ENCODE peak calls at places on chromosomes 2 and 18, in eight cellular contexts. One of them, this sample, is unnamed.

GRCh38 chr2:25877431-25878360 is 591 bp downstream of the ASXL2 start:
- DNase-seq in tibial artery: peak
- DNase-seq in body of pancreas: peak
- DNase-seq in AG10803: peak
- DNase-seq in GM12865: peak
- DNase-seq in HepG2: peak
- DNase-seq in GM23338: peak
- DNase-seq in fibroblast of the aortic adventitia: peak
- DNase-seq in this sample: no peak

GRCh38 chr2:215950009-215950408 is 63.3 kb downstream of the MREG start:
- DNase-seq in tibial artery: no peak
- DNase-seq in body of pancreas: no peak
- DNase-seq in AG10803: peak
- DNase-seq in GM12865: peak
- DNase-seq in HepG2: peak
- DNase-seq in GM23338: peak
- DNase-seq in fibroblast of the aortic adventitia: peak
- DNase-seq in this sample: peak

GRCh38 chr2:28709101-28709500 is 42.5 kb upstream of the PPP1CB start:
- DNase-seq in tibial artery: peak
- DNase-seq in body of pancreas: peak
- DNase-seq in AG10803: peak
- DNase-seq in GM12865: no peak
- DNase-seq in HepG2: peak
- DNase-seq in GM23338: no peak
- DNase-seq in fibroblast of the aortic adventitia: no peak
- DNase-seq in this sample: no peak

GRCh38 chr2:158745067-158745865 is 49.9 kb upstream of the DAPL1 start:
- DNase-seq in tibial artery: no peak
- DNase-seq in body of pancreas: peak
- DNase-seq in AG10803: peak
- DNase-seq in GM12865: peak
- DNase-seq in HepG2: peak
- DNase-seq in GM23338: peak
- DNase-seq in fibroblast of the aortic adventitia: peak
- DNase-seq in this sample: peak

GRCh38 chr2:121408641-121409040 is 122.0 kb upstream of the RNU4ATAC start:
- DNase-seq in tibial artery: no peak
- DNase-seq in body of pancreas: no peak
- DNase-seq in AG10803: no peak
- DNase-seq in GM12865: no peak
- DNase-seq in HepG2: no peak
- DNase-seq in GM23338: no peak
- DNase-seq in fibroblast of the aortic adventitia: peak
- DNase-seq in this sample: no peak

GRCh38 chr2:9268310-9269081 is 61.9 kb downstream of the ASAP2 start:
- DNase-seq in tibial artery: no peak
- DNase-seq in body of pancreas: no peak
- DNase-seq in AG10803: no peak
- DNase-seq in GM12865: no peak
- DNase-seq in HepG2: no peak
- DNase-seq in GM23338: no peak
- DNase-seq in fibroblast of the aortic adventitia: no peak
- DNase-seq in this sample: no peak

GRCh38 chr2:71933467-71934319 is 214.0 kb downstream of the CYP26B1 start:
- DNase-seq in tibial artery: peak
- DNase-seq in body of pancreas: no peak
- DNase-seq in AG10803: peak
- DNase-seq in GM12865: no peak
- DNase-seq in HepG2: peak
- DNase-seq in GM23338: peak
- DNase-seq in fibroblast of the aortic adventitia: peak
- DNase-seq in this sample: no peak

GRCh38 chr2:121746071-121746578 is 9.3 kb upstream of the TSN start:
- DNase-seq in tibial artery: no peak
- DNase-seq in body of pancreas: no peak
- DNase-seq in AG10803: no peak
- DNase-seq in GM12865: no peak
- DNase-seq in HepG2: no peak
- DNase-seq in GM23338: no peak
- DNase-seq in fibroblast of the aortic adventitia: no peak
- DNase-seq in this sample: no peak

GRCh38 chr2:223970343-223971128 is 13.3 kb downstream of the MRPL44 start:
- DNase-seq in tibial artery: no peak
- DNase-seq in body of pancreas: peak
- DNase-seq in AG10803: peak
- DNase-seq in GM12865: peak
- DNase-seq in HepG2: peak
- DNase-seq in GM23338: peak
- DNase-seq in fibroblast of the aortic adventitia: peak
- DNase-seq in this sample: peak

GRCh38 chr2:181073896-181074295 is 93.5 kb downstream of the UBE2E3 start:
- DNase-seq in tibial artery: no peak
- DNase-seq in body of pancreas: no peak
- DNase-seq in AG10803: peak
- DNase-seq in GM12865: no peak
- DNase-seq in HepG2: no peak
- DNase-seq in GM23338: no peak
- DNase-seq in fibroblast of the aortic adventitia: peak
- DNase-seq in this sample: no peak

GRCh38 chr2:131493199-131494018 is 1.2 kb upstream of the MZT2A start:
- DNase-seq in tibial artery: no peak
- DNase-seq in body of pancreas: no peak
- DNase-seq in AG10803: no peak
- DNase-seq in GM12865: no peak
- DNase-seq in HepG2: peak
- DNase-seq in GM23338: peak
- DNase-seq in fibroblast of the aortic adventitia: peak
- DNase-seq in this sample: no peak

GRCh38 chr2:44778221-44778654 is 163.3 kb upstream of the SIX3 start:
- DNase-seq in tibial artery: no peak
- DNase-seq in body of pancreas: no peak
- DNase-seq in AG10803: no peak
- DNase-seq in GM12865: no peak
- DNase-seq in HepG2: no peak
- DNase-seq in GM23338: peak
- DNase-seq in fibroblast of the aortic adventitia: no peak
- DNase-seq in this sample: no peak

GRCh38 chr2:157497603-157498314 is 53.9 kb upstream of the CYTIP start:
- DNase-seq in tibial artery: no peak
- DNase-seq in body of pancreas: no peak
- DNase-seq in AG10803: peak
- DNase-seq in GM12865: peak
- DNase-seq in HepG2: peak
- DNase-seq in GM23338: peak
- DNase-seq in fibroblast of the aortic adventitia: peak
- DNase-seq in this sample: peak

GRCh38 chr2:178844690-178845089 is 37.5 kb upstream of the TTN start:
- DNase-seq in tibial artery: no peak
- DNase-seq in body of pancreas: no peak
- DNase-seq in AG10803: no peak
- DNase-seq in GM12865: no peak
- DNase-seq in HepG2: no peak
- DNase-seq in GM23338: no peak
- DNase-seq in fibroblast of the aortic adventitia: no peak
- DNase-seq in this sample: no peak

GRCh38 chr2:170713280-170714155 is 1.6 kb upstream of the SP5 start:
- DNase-seq in tibial artery: no peak
- DNase-seq in body of pancreas: peak
- DNase-seq in AG10803: no peak
- DNase-seq in GM12865: no peak
- DNase-seq in HepG2: peak
- DNase-seq in GM23338: peak
- DNase-seq in fibroblast of the aortic adventitia: no peak
- DNase-seq in this sample: no peak

GRCh38 chr18:79985172-79985571 is 3.2 kb downstream of the TXNL4A start:
- DNase-seq in tibial artery: no peak
- DNase-seq in body of pancreas: no peak
- DNase-seq in AG10803: no peak
- DNase-seq in GM12865: no peak
- DNase-seq in HepG2: peak
- DNase-seq in GM23338: no peak
- DNase-seq in fibroblast of the aortic adventitia: no peak
- DNase-seq in this sample: no peak

GRCh38 chr2:158120102-158120501 is 18.4 kb downstream of the UPP2 start:
- DNase-seq in tibial artery: no peak
- DNase-seq in body of pancreas: no peak
- DNase-seq in AG10803: no peak
- DNase-seq in GM12865: no peak
- DNase-seq in HepG2: no peak
- DNase-seq in GM23338: no peak
- DNase-seq in fibroblast of the aortic adventitia: no peak
- DNase-seq in this sample: no peak

GRCh38 chr18:8367217-8367988 is 241.8 kb upstream of the RAB12 start:
- DNase-seq in tibial artery: no peak
- DNase-seq in body of pancreas: peak
- DNase-seq in AG10803: no peak
- DNase-seq in GM12865: peak
- DNase-seq in HepG2: no peak
- DNase-seq in GM23338: peak
- DNase-seq in fibroblast of the aortic adventitia: no peak
- DNase-seq in this sample: no peak

GRCh38 chr2:33340265-33340664 is 136.2 kb upstream of the RASGRP3 start:
- DNase-seq in tibial artery: peak
- DNase-seq in body of pancreas: peak
- DNase-seq in AG10803: no peak
- DNase-seq in GM12865: no peak
- DNase-seq in HepG2: no peak
- DNase-seq in GM23338: no peak
- DNase-seq in fibroblast of the aortic adventitia: peak
- DNase-seq in this sample: no peak

DNA sequence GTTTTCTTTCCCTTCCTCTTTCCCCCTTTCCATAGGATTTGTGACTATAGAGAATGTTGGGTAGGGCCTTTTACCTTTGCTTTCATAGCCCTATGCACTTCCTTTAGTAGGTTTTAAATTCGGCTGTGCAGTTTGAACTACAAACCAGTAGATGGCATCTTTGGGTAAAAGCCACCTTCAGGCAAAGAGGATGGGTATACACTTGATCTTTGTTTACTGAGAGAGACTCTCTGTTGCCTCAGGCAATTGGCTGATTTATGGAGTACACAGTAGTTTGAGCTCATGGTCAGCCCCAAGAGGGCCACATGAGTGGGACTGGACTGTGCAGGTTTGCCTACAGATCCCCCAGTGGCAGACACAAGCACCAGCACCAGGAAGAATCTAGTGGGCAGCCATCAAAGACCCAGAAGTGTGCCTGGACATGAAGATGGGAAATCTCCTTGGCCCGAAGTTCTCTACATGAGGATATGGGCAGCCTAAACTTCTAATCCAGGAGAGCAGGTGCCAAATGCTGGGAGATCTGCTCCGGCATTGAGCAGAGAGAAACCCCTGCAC is 1304.3 kb upstream of the DDX18 start:
- DNase-seq in tibial artery: no peak
- DNase-seq in body of pancreas: no peak
- DNase-seq in AG10803: no peak
- DNase-seq in GM12865: peak
- DNase-seq in HepG2: peak
- DNase-seq in GM23338: peak
- DNase-seq in fibroblast of the aortic adventitia: no peak
- DNase-seq in this sample: no peak
- TF ChIP-seq CTCF in tibial artery: no peak
- TF ChIP-seq CTCF in body of pancreas: no peak
- TF ChIP-seq CTCF in AG10803: no peak
- TF ChIP-seq CTCF in GM12865: peak
- TF ChIP-seq CTCF in HepG2: peak
- TF ChIP-seq CTCF in GM23338: peak
- TF ChIP-seq CTCF in fibroblast of the aortic adventitia: no peak
- TF ChIP-seq CTCF in this sample: peak

GRCh38 chr2:173151671-173152398 is 76.2 kb downstream of the MAP3K20 start:
- DNase-seq in tibial artery: no peak
- DNase-seq in body of pancreas: no peak
- DNase-seq in AG10803: peak
- DNase-seq in GM12865: peak
- DNase-seq in HepG2: no peak
- DNase-seq in GM23338: no peak
- DNase-seq in fibroblast of the aortic adventitia: peak
- DNase-seq in this sample: no peak
- H3K4me3 ChIP-seq in tibial artery: no peak
- H3K4me3 ChIP-seq in body of pancreas: no peak
- H3K4me3 ChIP-seq in AG10803: no peak
- H3K4me3 ChIP-seq in GM12865: no peak
- H3K4me3 ChIP-seq in HepG2: no peak
- H3K4me3 ChIP-seq in GM23338: no peak
- H3K4me3 ChIP-seq in fibroblast of the aortic adventitia: no peak
- H3K4me3 ChIP-seq in this sample: no peak

GRCh38 chr2:206023183-206023582 is 62.8 kb downstream of the INO80D start:
- DNase-seq in tibial artery: no peak
- DNase-seq in body of pancreas: no peak
- DNase-seq in AG10803: no peak
- DNase-seq in GM12865: no peak
- DNase-seq in HepG2: no peak
- DNase-seq in GM23338: no peak
- DNase-seq in fibroblast of the aortic adventitia: peak
- DNase-seq in this sample: no peak
- TF ChIP-seq CTCF in tibial artery: no peak
- TF ChIP-seq CTCF in body of pancreas: no peak
- TF ChIP-seq CTCF in AG10803: no peak
- TF ChIP-seq CTCF in GM12865: no peak
- TF ChIP-seq CTCF in HepG2: no peak
- TF ChIP-seq CTCF in GM23338: no peak
- TF ChIP-seq CTCF in fibroblast of the aortic adventitia: peak
- TF ChIP-seq CTCF in this sample: no peak

GRCh38 chr2:106073608-106074406 is 120.3 kb downstream of the UXS1 start:
- DNase-seq in tibial artery: no peak
- DNase-seq in body of pancreas: no peak
- DNase-seq in AG10803: no peak
- DNase-seq in GM12865: no peak
- DNase-seq in HepG2: no peak
- DNase-seq in GM23338: no peak
- DNase-seq in fibroblast of the aortic adventitia: no peak
- DNase-seq in this sample: no peak
- H3K4me3 ChIP-seq in tibial artery: no peak
- H3K4me3 ChIP-seq in body of pancreas: no peak
- H3K4me3 ChIP-seq in AG10803: no peak
- H3K4me3 ChIP-seq in GM12865: no peak
- H3K4me3 ChIP-seq in HepG2: no peak
- H3K4me3 ChIP-seq in GM23338: no peak
- H3K4me3 ChIP-seq in fibroblast of the aortic adventitia: no peak
- H3K4me3 ChIP-seq in this sample: no peak

GRCh38 chr2:104236491-104236890 is 617.4 kb upstream of the POU3F3 start:
- DNase-seq in tibial artery: no peak
- DNase-seq in body of pancreas: no peak
- DNase-seq in AG10803: no peak
- DNase-seq in GM12865: no peak
- DNase-seq in HepG2: no peak
- DNase-seq in GM23338: no peak
- DNase-seq in fibroblast of the aortic adventitia: no peak
- DNase-seq in this sample: no peak
- TF ChIP-seq CTCF in tibial artery: no peak
- TF ChIP-seq CTCF in body of pancreas: no peak
- TF ChIP-seq CTCF in AG10803: no peak
- TF ChIP-seq CTCF in GM12865: no peak
- TF ChIP-seq CTCF in HepG2: no peak
- TF ChIP-seq CTCF in GM23338: no peak
- TF ChIP-seq CTCF in fibroblast of the aortic adventitia: no peak
- TF ChIP-seq CTCF in this sample: no peak

GRCh38 chr2:100924520-100925451 is 77.3 kb upstream of the RPL31 start:
- DNase-seq in tibial artery: no peak
- DNase-seq in body of pancreas: peak
- DNase-seq in AG10803: peak
- DNase-seq in GM12865: peak
- DNase-seq in HepG2: no peak
- DNase-seq in GM23338: no peak
- DNase-seq in fibroblast of the aortic adventitia: peak
- DNase-seq in this sample: peak
- H3K4me3 ChIP-seq in tibial artery: peak
- H3K4me3 ChIP-seq in body of pancreas: no peak
- H3K4me3 ChIP-seq in AG10803: peak
- H3K4me3 ChIP-seq in GM12865: peak
- H3K4me3 ChIP-seq in HepG2: no peak
- H3K4me3 ChIP-seq in GM23338: no peak
- H3K4me3 ChIP-seq in fibroblast of the aortic adventitia: peak
- H3K4me3 ChIP-seq in this sample: no peak